ENCODE peak calls at places on chromosomes 1 and 21, in six cellular contexts. One of them, this sample, is unnamed.

GRCh38 chr1:198113302-198113701 is 43.5 kb upstream of the NEK7 start:
- DNase-seq in testis: no peak
- DNase-seq in A549: no peak
- DNase-seq in NB4: no peak
- DNase-seq in IMR-90: peak
- DNase-seq in upper lobe of left lung: no peak
- DNase-seq in this sample: no peak

GRCh38 chr1:56362994-56363770 is 216.2 kb downstream of the PLPP3 start:
- DNase-seq in upper lobe of left lung: no peak
- DNase-seq in A549: no peak
- DNase-seq in NB4: no peak
- DNase-seq in IMR-90: no peak
- DNase-seq in testis: no peak
- DNase-seq in this sample: no peak

GRCh38 chr1:201042663-201043461 is 19.3 kb upstream of the KIF21B start:
- DNase-seq in NB4: peak
- DNase-seq in A549: peak
- DNase-seq in upper lobe of left lung: peak
- DNase-seq in testis: peak
- DNase-seq in IMR-90: peak
- DNase-seq in this sample: peak

GRCh38 chr1:62343911-62344310 is 24.7 kb upstream of the KANK4 start:
- DNase-seq in A549: no peak
- DNase-seq in IMR-90: no peak
- DNase-seq in testis: no peak
- DNase-seq in NB4: no peak
- DNase-seq in upper lobe of left lung: no peak
- DNase-seq in this sample: no peak

GRCh38 chr1:2543543-2544092 is 12.6 kb upstream of the TNFRSF14 start:
- DNase-seq in upper lobe of left lung: no peak
- DNase-seq in IMR-90: peak
- DNase-seq in A549: no peak
- DNase-seq in NB4: peak
- DNase-seq in testis: no peak
- DNase-seq in this sample: no peak

GRCh38 chr1:19010995-19011696 is 54.7 kb upstream of the IFFO2 start:
- DNase-seq in NB4: peak
- DNase-seq in A549: peak
- DNase-seq in IMR-90: peak
- DNase-seq in testis: no peak
- DNase-seq in upper lobe of left lung: peak
- DNase-seq in this sample: peak

GRCh38 chr1:81254560-81254959 is 546.2 kb upstream of the ADGRL2 start:
- DNase-seq in upper lobe of left lung: no peak
- DNase-seq in IMR-90: no peak
- DNase-seq in NB4: no peak
- DNase-seq in A549: peak
- DNase-seq in testis: no peak
- DNase-seq in this sample: no peak

GRCh38 chr1:185108324-185108723 is 48.4 kb downstream of the TRMT1L start:
- DNase-seq in NB4: peak
- DNase-seq in upper lobe of left lung: no peak
- DNase-seq in IMR-90: peak
- DNase-seq in testis: no peak
- DNase-seq in A549: peak
- DNase-seq in this sample: no peak

GRCh38 chr21:31372176-31372765 is 28.2 kb upstream of the TIAM1 start:
- DNase-seq in upper lobe of left lung: no peak
- DNase-seq in testis: no peak
- DNase-seq in A549: no peak
- DNase-seq in NB4: no peak
- DNase-seq in IMR-90: no peak
- DNase-seq in this sample: no peak

GRCh38 chr1:3278416-3279181 is 175.9 kb upstream of the ARHGEF16 start:
- DNase-seq in testis: no peak
- DNase-seq in IMR-90: no peak
- DNase-seq in upper lobe of left lung: no peak
- DNase-seq in A549: no peak
- DNase-seq in NB4: no peak
- DNase-seq in this sample: no peak

GRCh38 chr1:26496881-26497280 is 24.6 kb downstream of the HMGN2 start:
- DNase-seq in testis: no peak
- DNase-seq in upper lobe of left lung: no peak
- DNase-seq in IMR-90: peak
- DNase-seq in NB4: no peak
- DNase-seq in A549: no peak
- DNase-seq in this sample: no peak

GRCh38 chr1:111770916-111771315 is 15.2 kb downstream of the DDX20 start:
- DNase-seq in upper lobe of left lung: no peak
- DNase-seq in A549: no peak
- DNase-seq in IMR-90: peak
- DNase-seq in testis: no peak
- DNase-seq in NB4: no peak
- DNase-seq in this sample: no peak

GRCh38 chr1:84366786-84367185 is 31.5 kb upstream of the DNASE2B start:
- DNase-seq in upper lobe of left lung: no peak
- DNase-seq in NB4: no peak
- DNase-seq in testis: no peak
- DNase-seq in A549: no peak
- DNase-seq in IMR-90: peak
- DNase-seq in this sample: no peak

GRCh38 chr1:229109320-229109761 is 161.6 kb upstream of the RAB4A start:
- DNase-seq in A549: no peak
- DNase-seq in testis: peak
- DNase-seq in IMR-90: no peak
- DNase-seq in upper lobe of left lung: peak
- DNase-seq in NB4: peak
- DNase-seq in this sample: no peak

GRCh38 chr1:39858315-39858714 is 25.0 kb downstream of the TRIT1 start:
- DNase-seq in IMR-90: no peak
- DNase-seq in NB4: no peak
- DNase-seq in testis: no peak
- DNase-seq in A549: no peak
- DNase-seq in upper lobe of left lung: no peak
- DNase-seq in this sample: no peak

GRCh38 chr21:35291034-35291433 is 241.9 kb upstream of the RUNX1 start:
- DNase-seq in testis: no peak
- DNase-seq in NB4: no peak
- DNase-seq in IMR-90: no peak
- DNase-seq in A549: no peak
- DNase-seq in upper lobe of left lung: no peak
- DNase-seq in this sample: no peak

GRCh38 chr1:214146523-214146922 is 134.4 kb upstream of the SMYD2 start:
- DNase-seq in testis: no peak
- DNase-seq in upper lobe of left lung: no peak
- DNase-seq in A549: peak
- DNase-seq in NB4: no peak
- DNase-seq in IMR-90: no peak
- DNase-seq in this sample: no peak

GRCh38 chr1:47469405-47469759 is 31.5 kb downstream of the FOXD2 start:
- DNase-seq in A549: no peak
- DNase-seq in upper lobe of left lung: no peak
- DNase-seq in testis: no peak
- DNase-seq in NB4: no peak
- DNase-seq in IMR-90: no peak
- DNase-seq in this sample: no peak

GRCh38 chr1:73910466-73910865 is 287.5 kb downstream of the LRRIQ3 start:
- DNase-seq in upper lobe of left lung: no peak
- DNase-seq in IMR-90: no peak
- DNase-seq in testis: no peak
- DNase-seq in A549: no peak
- DNase-seq in NB4: no peak
- DNase-seq in this sample: no peak

GRCh38 chr1:43288058-43288784 is 2.8 kb upstream of the C1orf210 start:
- DNase-seq in upper lobe of left lung: no peak
- DNase-seq in A549: no peak
- DNase-seq in IMR-90: no peak
- DNase-seq in testis: no peak
- DNase-seq in NB4: no peak
- DNase-seq in this sample: no peak

GRCh38 chr1:205314986-205315618 is 6.4 kb downstream of the NUAK2 start:
- DNase-seq in NB4: no peak
- DNase-seq in upper lobe of left lung: no peak
- DNase-seq in IMR-90: no peak
- DNase-seq in testis: no peak
- DNase-seq in A549: no peak
- DNase-seq in this sample: no peak

GRCh38 chr1:172950528-172950927 is 100.2 kb downstream of the TNFSF18 start:
- DNase-seq in upper lobe of left lung: no peak
- DNase-seq in IMR-90: peak
- DNase-seq in NB4: no peak
- DNase-seq in testis: no peak
- DNase-seq in A549: no peak
- DNase-seq in this sample: no peak

GRCh38 chr21:44335266-44336059 is 3.7 kb downstream of the CFAP410 start:
- DNase-seq in upper lobe of left lung: no peak
- DNase-seq in A549: no peak
- DNase-seq in testis: no peak
- DNase-seq in IMR-90: no peak
- DNase-seq in NB4: no peak
- DNase-seq in this sample: no peak

GRCh38 chr21:44337428-44337827 is 1.8 kb downstream of the CFAP410 start:
- DNase-seq in upper lobe of left lung: no peak
- DNase-seq in A549: no peak
- DNase-seq in NB4: peak
- DNase-seq in testis: no peak
- DNase-seq in IMR-90: no peak
- DNase-seq in this sample: no peak

GRCh38 chr21:44334637-44335030 is 4.6 kb downstream of the CFAP410 start:
- DNase-seq in testis: no peak
- DNase-seq in NB4: no peak
- DNase-seq in IMR-90: no peak
- DNase-seq in A549: no peak
- DNase-seq in upper lobe of left lung: no peak
- DNase-seq in this sample: no peak

GRCh38 chr21:44337941-44338895 is 972 bp downstream of the CFAP410 start:
- DNase-seq in IMR-90: peak
- DNase-seq in testis: peak
- DNase-seq in A549: peak
- DNase-seq in NB4: peak
- DNase-seq in upper lobe of left lung: peak
- DNase-seq in this sample: peak

DNA sequence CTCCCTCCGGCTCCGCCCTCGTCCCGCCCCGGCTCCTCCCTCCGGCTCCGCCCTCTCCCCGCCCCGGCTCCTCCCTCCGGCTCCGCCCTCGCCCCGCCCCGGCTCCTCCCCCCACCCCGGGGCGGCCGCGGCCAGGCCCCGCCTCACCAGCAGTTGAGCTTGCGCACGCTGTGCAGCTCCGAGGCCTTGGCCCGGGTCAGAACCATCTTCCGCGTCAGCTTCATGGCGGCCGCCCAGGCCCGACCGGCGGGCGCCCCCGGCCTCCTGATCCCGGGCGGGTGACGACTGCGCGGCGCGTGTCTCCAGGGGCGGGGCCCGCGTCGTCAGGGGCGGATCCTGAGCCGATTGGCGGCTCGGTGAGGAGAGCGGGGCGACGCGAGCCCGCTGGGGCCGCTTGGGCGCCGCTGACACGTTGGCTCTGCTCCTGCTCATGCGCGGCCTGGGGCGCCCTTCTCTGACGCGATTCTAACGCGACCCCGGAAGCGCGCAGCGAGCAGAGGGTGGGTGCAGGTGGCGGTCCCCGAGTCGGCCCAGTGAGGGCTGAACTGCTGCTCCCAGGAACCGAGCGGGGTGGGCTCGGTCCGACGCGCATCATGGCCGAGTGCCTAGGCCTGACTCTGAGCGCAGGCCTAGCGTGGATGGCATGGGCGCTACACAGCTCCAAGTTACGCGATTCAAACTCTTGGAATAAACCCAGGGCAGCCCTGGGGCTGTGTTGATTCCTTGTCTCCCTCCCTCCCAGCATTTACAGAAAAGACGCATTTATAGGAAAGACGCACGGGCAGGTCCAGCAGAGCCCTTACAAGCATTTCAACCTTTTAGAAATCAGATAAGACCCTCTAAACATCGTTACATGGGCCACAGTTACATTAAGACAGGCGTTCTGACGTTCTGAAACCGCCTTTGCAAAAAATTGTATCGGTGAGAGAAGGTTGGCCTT is at the start of gene CFAP410:
- DNase-seq in NB4: peak
- DNase-seq in A549: peak
- DNase-seq in testis: peak
- DNase-seq in upper lobe of left lung: peak
- DNase-seq in IMR-90: peak
- DNase-seq in this sample: peak
- TF ChIP-seq POLR2A in NB4: peak
- TF ChIP-seq POLR2A in A549: peak
- TF ChIP-seq POLR2A in testis: peak
- TF ChIP-seq POLR2A in upper lobe of left lung: peak
- TF ChIP-seq POLR2A in IMR-90: peak
- TF ChIP-seq POLR2A in this sample: peak

DNA sequence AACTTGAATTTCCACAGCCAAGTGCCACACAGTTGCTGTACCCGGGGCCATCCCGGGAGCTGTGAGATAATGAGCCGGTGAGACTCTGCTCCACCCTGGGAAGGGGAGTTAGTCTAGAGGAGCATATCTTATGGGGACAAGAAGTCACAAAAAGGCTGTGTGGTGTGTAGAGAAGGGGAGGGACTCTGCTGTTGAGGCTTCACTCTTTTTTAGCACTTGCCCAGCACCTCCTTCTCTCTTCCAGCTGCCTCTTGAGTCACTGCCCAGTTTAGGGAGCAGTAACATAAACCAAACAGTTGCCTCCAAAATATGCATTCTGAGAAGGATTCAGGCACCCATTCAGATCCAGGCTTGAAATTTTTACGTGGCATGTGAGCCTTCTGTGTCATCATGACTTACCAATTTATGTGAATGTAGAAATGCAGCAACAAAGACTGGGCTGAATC is 744 bp upstream of the WDR26 start:
- DNase-seq in upper lobe of left lung: no peak
- DNase-seq in A549: no peak
- DNase-seq in NB4: peak
- DNase-seq in IMR-90: peak
- DNase-seq in testis: no peak
- DNase-seq in this sample: no peak
- TF ChIP-seq POLR2A in upper lobe of left lung: no peak
- TF ChIP-seq POLR2A in A549: no peak
- TF ChIP-seq POLR2A in NB4: no peak
- TF ChIP-seq POLR2A in IMR-90: peak
- TF ChIP-seq POLR2A in testis: no peak
- TF ChIP-seq POLR2A in this sample: no peak

GRCh38 chr1:224647449-224647848 is 31.3 kb downstream of the CNIH3 start:
- DNase-seq in NB4: no peak
- DNase-seq in A549: no peak
- DNase-seq in testis: no peak
- DNase-seq in upper lobe of left lung: no peak
- DNase-seq in IMR-90: no peak
- DNase-seq in this sample: no peak
- TF ChIP-seq POLR2A in NB4: no peak
- TF ChIP-seq POLR2A in A549: no peak
- TF ChIP-seq POLR2A in testis: no peak
- TF ChIP-seq POLR2A in upper lobe of left lung: no peak
- TF ChIP-seq POLR2A in IMR-90: no peak
- TF ChIP-seq POLR2A in this sample: no peak

DNA sequence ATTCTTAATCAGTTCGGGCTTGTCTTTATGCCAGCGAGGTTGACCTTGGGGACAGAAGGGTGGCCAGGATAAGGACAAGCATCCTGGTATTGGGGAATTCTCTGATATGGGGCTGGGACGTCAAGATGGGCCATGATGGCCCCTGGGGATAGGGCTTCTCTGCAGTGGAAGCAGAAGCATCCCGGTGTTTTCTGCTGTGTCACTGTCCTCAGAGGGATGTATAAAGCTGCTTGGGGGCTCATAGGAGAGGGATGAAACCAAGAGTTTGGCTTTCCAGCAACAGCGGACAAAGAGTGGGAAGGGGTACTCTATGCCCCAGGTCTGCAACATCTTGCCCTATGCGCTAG is 1.4 kb upstream of the ATP1B1 start:
- DNase-seq in upper lobe of left lung: no peak
- DNase-seq in A549: no peak
- DNase-seq in NB4: peak
- DNase-seq in testis: peak
- DNase-seq in IMR-90: no peak
- DNase-seq in this sample: no peak
- TF ChIP-seq POLR2A in upper lobe of left lung: no peak
- TF ChIP-seq POLR2A in A549: no peak
- TF ChIP-seq POLR2A in NB4: no peak
- TF ChIP-seq POLR2A in testis: no peak
- TF ChIP-seq POLR2A in IMR-90: no peak
- TF ChIP-seq POLR2A in this sample: no peak

This sample was measured in breast epithelium.